ENCODE peak calls at places on chromosomes 5 and 9, in five cellular contexts. Z is A549; D is omental fat pad; C is stimulated activated CD8-positive, alpha-beta memory T cell treated with anti-CD3 and anti-CD28 coated beads, Interleukin-4, amount 100 ng/mL, for 24 hours; N is AG04450. Y is an unnamed sample.

GRCh38 chr9:132048191-132048590 is 31.5 kb downstream of the MED27 start:
- DNase-seq in D (no peak), N (no peak), Z (no peak), C (no peak), Y (no peak)

GRCh38 chr5:79181419-79182022 is 54.4 kb upstream of the JMY start:
- DNase-seq in D (no peak), Z (no peak), C (no peak), N (no peak), Y (no peak)

GRCh38 chr9:131885144-131885609 is 145.3 kb upstream of the RAPGEF1 start:
- DNase-seq in Z (no peak), D (no peak), C (no peak), N (no peak), Y (no peak)

GRCh38 chr9:99592834-99593584 is 228.7 kb upstream of the NR4A3 start:
- DNase-seq in D (no peak), N (no peak), Z (no peak), C (no peak), Y (no peak)

GRCh38 chr5:109830955-109831502 is 141.3 kb downstream of the MAN2A1 start:
- DNase-seq in N (no peak), C (no peak), D (no peak), Z (no peak), Y (no peak)

GRCh38 chr5:154858972-154859950 is 834 bp downstream of the CNOT8 start:
- DNase-seq in Z (peak; percentile 22), N (no peak), C (no peak), D (no peak), Y (no peak)

GRCh38 chr5:1642621-1643061 is 118.9 kb upstream of the LPCAT1 start:
- DNase-seq in N (no peak), Z (no peak), C (no peak), D (no peak), Y (no peak)

GRCh38 chr5:56406838-56407237 is 173.7 kb upstream of the ANKRD55 start:
- DNase-seq in Z (no peak), C (no peak), N (no peak), D (no peak), Y (no peak)

GRCh38 chr5:41637424-41637823 is 127.0 kb upstream of the PLCXD3 start:
- DNase-seq in C (no peak), Z (no peak), D (no peak), N (no peak), Y (no peak)

GRCh38 chr5:128538249-128539037 is 398 bp upstream of the FBN2 start:
- DNase-seq in Z (peak; percentile 88), C (no peak), D (no peak), N (peak; percentile 55), Y (no peak)

GRCh38 chr5:166883016-166883415 is 1408.4 kb upstream of the WWC1 start:
- DNase-seq in N (no peak), Z (peak; percentile 40), D (no peak), C (no peak), Y (peak; percentile 17)

GRCh38 chr9:95373069-95373681 is 55.7 kb upstream of the FANCC start:
- DNase-seq in N (no peak), D (no peak), C (no peak), Z (no peak), Y (peak; percentile 47)